ENCODE peak calls at places on chromosomes 2 and 18, in five cellular contexts. I is colonic mucosa, W is endothelial cell, V is esophagus squamous epithelium, B is hypothalamus. D is an unnamed sample.

GRCh38 chr2:151056870-151057269 is 204.8 kb downstream of the RBM43 start:
- DNase-seq in I (no peak), V (no peak), W (no peak), B (no peak), D (no peak)

GRCh38 chr18:70195852-70196434 is 9.5 kb downstream of the RTTN start:
- DNase-seq in I (peak), B (peak), W (peak), V (no peak), D (no peak)

GRCh38 chr2:47198985-47199451 is 43.9 kb upstream of the STPG4 start:
- DNase-seq in W (no peak), B (no peak), V (no peak), I (no peak), D (no peak)

GRCh38 chr2:25877431-25878360 is 591 bp downstream of the ASXL2 start:
- DNase-seq in B (peak), W (peak), V (no peak), I (peak), D (peak)

GRCh38 chr2:175844169-175844568 is 157.9 kb downstream of the LNPK start:
- DNase-seq in V (no peak), B (no peak), I (no peak), W (no peak), D (no peak)

GRCh38 chr2:98775146-98775988 is 44.4 kb upstream of the MGAT4A start:
- DNase-seq in V (no peak), I (no peak), B (no peak), W (no peak), D (no peak)

GRCh38 chr2:74822771-74823283 is 11.1 kb upstream of the HK2 start:
- DNase-seq in V (no peak), I (no peak), W (no peak), B (no peak), D (no peak)

GRCh38 chr2:109171444-109172334 is 42.7 kb downstream of the SH3RF3 start:
- DNase-seq in V (no peak), B (no peak), I (peak), W (peak), D (no peak)

GRCh38 chr2:100929142-100929541 is 72.9 kb upstream of the RPL31 start:
- DNase-seq in V (no peak), I (no peak), B (no peak), W (no peak), D (no peak)

GRCh38 chr2:32591669-32592463 is 36.0 kb upstream of the TTC27 start:
- DNase-seq in I (no peak), W (no peak), B (no peak), V (no peak), D (no peak)

GRCh38 chr2:97662386-97662894 is 1.4 kb downstream of the ACTR1B start:
- DNase-seq in I (no peak), W (no peak), V (no peak), B (no peak), D (no peak)

GRCh38 chr2:166513952-166514351 is 19.9 kb upstream of the SCN7A start:
- DNase-seq in B (no peak), I (no peak), V (no peak), W (no peak), D (no peak)

GRCh38 chr2:28589746-28590463 is 94.0 kb downstream of the PLB1 start:
- DNase-seq in W (no peak), I (no peak), V (no peak), B (no peak), D (no peak)

GRCh38 chr2:238425979-238426567 is 654 bp upstream of the ASB1 start:
- DNase-seq in W (no peak), I (no peak), V (no peak), B (no peak), D (no peak)

GRCh38 chr2:25851740-25852503 is 26.4 kb downstream of the ASXL2 start:
- DNase-seq in W (peak), V (no peak), I (peak), B (no peak), D (no peak)

GRCh38 chr2:234914371-234915154 is 37.3 kb upstream of the SH3BP4 start:
- DNase-seq in I (no peak), V (no peak), W (no peak), B (peak), D (no peak)

GRCh38 chr18:74244554-74244953 is 47.2 kb downstream of the CYB5A start:
- DNase-seq in V (no peak), I (no peak), W (no peak), B (no peak), D (no peak)

GRCh38 chr2:46850742-46851141 is 64.9 kb downstream of the MCFD2 start:
- DNase-seq in I (peak), B (no peak), V (no peak), W (no peak), D (no peak)

GRCh38 chr2:148899638-148900318 is 24.8 kb downstream of the KIF5C start:
- DNase-seq in B (no peak), W (no peak), V (no peak), I (no peak), D (no peak)

GRCh38 chr2:235807347-235807746 is 313.5 kb downstream of the AGAP1 start:
- DNase-seq in V (no peak), I (no peak), B (peak), W (no peak), D (no peak)

GRCh38 chr2:175461839-175462238 is 280.3 kb upstream of the ATP5MC3 start:
- DNase-seq in I (no peak), W (no peak), V (no peak), B (no peak), D (no peak)

GRCh38 chr18:22346968-22347611 is 70.6 kb downstream of the CTAGE1 start:
- DNase-seq in B (no peak), I (peak), V (no peak), W (peak), D (no peak)

GRCh38 chr2:172473167-172473566 is 45.8 kb downstream of the ITGA6 start:
- DNase-seq in V (no peak), W (no peak), B (no peak), I (no peak), D (no peak)

GRCh38 chr2:56229397-56230060 is 45.7 kb downstream of the CCDC85A start:
- DNase-seq in B (no peak), W (no peak), I (no peak), V (no peak), D (no peak)

GRCh38 chr2:204794624-204795023 is 249.3 kb downstream of the PARD3B start:
- DNase-seq in I (no peak), W (no peak), B (no peak), V (no peak), D (no peak)

GRCh38 chr18:51867767-51868166 is 472.2 kb upstream of the DCC start:
- DNase-seq in B (no peak), I (no peak), V (no peak), W (no peak), D (no peak)

GRCh38 chr18:29191263-29191662 is 1014.3 kb upstream of the CDH2 start:
- DNase-seq in V (no peak), W (no peak), I (no peak), B (no peak), D (no peak)

GRCh38 chr2:237201461-237202287 is 116.0 kb downstream of the COPS8 start:
- DNase-seq in B (no peak), I (peak), W (no peak), V (no peak), D (no peak)

GRCh38 chr2:24926602-24927252 is 6.7 kb upstream of the ADCY3 start:
- DNase-seq in V (no peak), W (no peak), B (peak), I (peak), D (no peak)

GRCh38 chr2:3659447-3660432 is 1.7 kb downstream of the ALLC start:
- DNase-seq in I (no peak), V (no peak), B (no peak), W (no peak), D (no peak)

GRCh38 chr2:3041841-3042600 is 335.6 kb downstream of the EIPR1 start:
- DNase-seq in V (no peak), W (no peak), B (no peak), I (no peak), D (no peak)

GRCh38 chr2:17719562-17720371 is 33.8 kb downstream of the SMC6 start:
- DNase-seq in B (no peak), W (no peak), I (no peak), V (no peak), D (no peak)

GRCh38 chr2:234444242-234444641 is 52.6 kb downstream of the ARL4C start:
- DNase-seq in B (no peak), W (no peak), I (no peak), V (no peak), D (no peak)

GRCh38 chr2:108895188-108895587 is 93.8 kb downstream of the EDAR start:
- DNase-seq in I (no peak), B (no peak), V (no peak), W (no peak), D (no peak)

GRCh38 chr2:190407662-190408537 is at the start of gene MFSD6:
- DNase-seq in V (no peak), W (peak), I (peak), B (peak), D (peak)

GRCh38 chr18:9827211-9827855 is 58.4 kb upstream of the TXNDC2 start:
- DNase-seq in I (no peak), B (no peak), V (no peak), W (no peak), D (no peak)

GRCh38 chr18:4438938-4439337 is 16.2 kb downstream of the DLGAP1 start:
- DNase-seq in V (no peak), I (no peak), B (no peak), W (no peak), D (no peak)

GRCh38 chr2:122634920-122635319 is 879.5 kb downstream of the TSN start:
- DNase-seq in W (no peak), V (no peak), I (no peak), B (no peak), D (no peak)